ENCODE peak calls at places on chromosomes 5 and 9, in four cellular contexts. U, V, O and M are unnamed samples.

GRCh38 chr5:146675700-146676099 is 159.7 kb upstream of the GPR151 start:
- DNase-seq in U (no peak), V (no peak), O (no peak), M (no peak)

GRCh38 chr5:58300346-58300745 is 159.5 kb downstream of the PLK2 start:
- DNase-seq in U (no peak), V (no peak), O (no peak), M (no peak)

GRCh38 chr5:29099585-29099984 is 2061.2 kb upstream of the CDH9 start:
- DNase-seq in U (no peak), V (no peak), O (no peak), M (no peak)

GRCh38 chr5:141303756-141304155 is at the start of gene SLC25A2:
- DNase-seq in U (no peak), V (no peak), O (no peak), M (no peak)

GRCh38 chr5:53322257-53322656 is 158.2 kb upstream of the FST start:
- DNase-seq in U (no peak), V (no peak), O (no peak), M (no peak)

GRCh38 chr5:55406292-55406691 is 98.5 kb downstream of the MTREX start:
- DNase-seq in U (no peak), V (no peak), O (no peak), M (no peak)

GRCh38 chr5:116454417-116454927 is 120.2 kb downstream of the SEMA6A start:
- DNase-seq in U (no peak), V (no peak), O (peak), M (no peak)

GRCh38 chr9:26811106-26811505 is 81.5 kb downstream of the CAAP1 start:
- DNase-seq in U (no peak), V (no peak), O (no peak), M (no peak)

GRCh38 chr5:107982703-107983425 is 312.1 kb upstream of the EFNA5 start:
- DNase-seq in U (no peak), V (no peak), O (no peak), M (no peak)

DNA sequence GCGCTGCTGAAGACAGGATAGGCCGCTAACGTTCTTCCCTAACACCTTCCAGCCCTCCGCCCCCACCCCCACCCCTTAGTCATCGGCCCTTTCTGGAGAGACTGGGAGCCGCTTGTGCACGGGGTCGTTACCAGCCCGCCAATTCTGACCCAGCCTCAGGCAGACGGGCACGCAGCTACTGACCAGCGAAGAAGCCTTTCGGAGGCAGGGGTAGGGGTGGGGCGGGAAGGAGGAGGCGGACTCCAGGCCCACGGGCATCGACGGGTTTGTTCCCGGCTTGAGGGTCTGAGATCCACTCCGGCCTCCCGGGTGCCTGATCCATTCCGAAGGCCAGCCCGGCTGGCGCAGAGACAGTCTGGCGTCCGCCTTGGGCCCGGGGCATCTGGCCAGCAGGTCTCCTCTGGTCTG is 729 bp upstream of the HAND1 start:
- DNase-seq in U (no peak), V (no peak), O (no peak), M (no peak)
- H3K4me3 ChIP-seq in U (peak), V (no peak), O (peak), M (no peak)

GRCh38 chr9:94554078-94554438 is 825 bp upstream of the PCAT7 start:
- DNase-seq in U (no peak), V (no peak), O (no peak), M (no peak)
- H3K4me3 ChIP-seq in U (peak), V (no peak), O (no peak), M (peak)

GRCh38 chr9:128123451-128124080 is 4.0 kb downstream of the PTGES2 start:
- DNase-seq in U (peak), V (peak), O (no peak), M (no peak)

GRCh38 chr9:128125575-128126354 is 1.8 kb downstream of the PTGES2 start:
- DNase-seq in U (no peak), V (peak), O (no peak), M (no peak)

GRCh38 chr9:128122809-128123175 is 4.7 kb downstream of the PTGES2 start:
- DNase-seq in U (peak), V (peak), O (no peak), M (no peak)

GRCh38 chr9:128124451-128124850 is 3.1 kb downstream of the PTGES2 start:
- DNase-seq in U (peak), V (peak), O (no peak), M (no peak)

GRCh38 chr9:128124873-128125574 is 2.5 kb downstream of the PTGES2 start:
- DNase-seq in U (peak), V (peak), O (peak), M (no peak)
- H3K4me3 ChIP-seq in U (peak), V (no peak), O (peak), M (no peak)

DNA sequence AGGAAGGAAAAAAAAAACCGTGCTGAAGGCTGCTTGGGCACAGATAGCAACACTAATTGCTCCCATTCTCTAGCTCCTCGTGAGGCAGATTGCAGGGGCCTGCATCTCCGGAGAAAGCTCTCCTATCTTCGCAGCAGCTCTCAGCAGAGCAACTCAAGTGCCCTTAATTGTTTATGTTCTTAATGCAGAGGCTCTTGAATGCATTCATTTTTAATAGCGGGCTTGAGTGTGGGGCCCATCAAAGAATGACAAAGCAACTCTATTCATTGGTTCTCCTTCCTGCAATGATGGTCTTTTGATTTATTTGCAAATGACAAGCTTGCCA is 23.9 kb downstream of the TLE1 start:
- DNase-seq in U (no peak), V (no peak), O (no peak), M (no peak)
- H3K4me3 ChIP-seq in U (no peak), V (no peak), O (no peak), M (no peak)

GRCh38 chr5:87413116-87413645 is 451 bp upstream of the CCNH start:
- DNase-seq in U (no peak), V (no peak), O (no peak), M (no peak)
- H3K4me3 ChIP-seq in U (peak), V (peak), O (peak), M (peak)

GRCh38 chr9:42852133-42852532 is 668.7 kb downstream of the SPATA31A6 start:
- DNase-seq in U (no peak), V (peak), O (peak), M (peak)
- H3K4me3 ChIP-seq in U (no peak), V (no peak), O (peak), M (peak)

GRCh38 chr5:93909356-93909755 is 168.0 kb upstream of the POU5F2 start:
- DNase-seq in U (no peak), V (no peak), O (no peak), M (no peak)
- H3K4me3 ChIP-seq in U (no peak), V (no peak), O (no peak), M (no peak)

GRCh38 chr5:39427225-39427624 is 2.4 kb upstream of the DAB2 start:
- DNase-seq in U (no peak), V (no peak), O (no peak), M (no peak)
- H3K4me3 ChIP-seq in U (no peak), V (no peak), O (no peak), M (no peak)